ENCODE peak calls at places on chromosomes 6 and 20, in six cellular contexts. I, Z, O, R, E and G are unnamed samples.

GRCh38 chr6:64479134-64479533 is 843.5 kb downstream of the PHF3 start:
- DNase-seq in O (no peak), Z (no peak), I (no peak), E (no peak), R (no peak), G (no peak)

GRCh38 chr20:50390685-50391443 is 119.3 kb upstream of the PTPN1 start:
- DNase-seq in R (no peak), I (no peak), Z (no peak), O (no peak), E (no peak), G (no peak)

GRCh38 chr6:3501826-3502505 is 45.1 kb upstream of the SLC22A23 start:
- DNase-seq in O (no peak), R (no peak), I (no peak), E (no peak), Z (no peak), G (no peak)

GRCh38 chr6:92114797-92115196 is 1304.6 kb downstream of the EPHA7 start:
- DNase-seq in E (no peak), I (no peak), O (no peak), Z (no peak), R (no peak), G (no peak)

GRCh38 chr6:30821862-30822784 is 62.2 kb upstream of the DDR1 start:
- DNase-seq in R (no peak), Z (no peak), O (peak; percentile 57), E (no peak), I (no peak), G (no peak)

GRCh38 chr20:19893356-19893755 is 123.8 kb upstream of the NAA20 start:
- DNase-seq in Z (no peak), O (no peak), R (no peak), E (no peak), I (no peak), G (no peak)

GRCh38 chr6:128239146-128239545 is 281.3 kb downstream of the PTPRK start:
- DNase-seq in R (no peak), Z (no peak), O (no peak), E (no peak), I (no peak), G (no peak)

GRCh38 chr20:48690888-48691287 is 136.9 kb downstream of the PREX1 start:
- DNase-seq in Z (no peak), I (no peak), E (no peak), O (no peak), R (no peak), G (no peak)

GRCh38 chr20:53642196-53643030 is 48.8 kb upstream of the ZNF217 start:
- DNase-seq in E (no peak), I (peak; percentile 26), O (peak; percentile 57), Z (no peak), R (peak; percentile 47), G (peak; percentile 21)

GRCh38 chr20:60813066-60813465 is 439.0 kb upstream of the CDH4 start:
- DNase-seq in E (no peak), Z (no peak), I (no peak), R (no peak), O (no peak), G (no peak)